ENCODE peak calls at places on chromosomes 5 and 9, in eight cellular contexts. P is Peyer's patch, Z is amniotic stem cell, F is NCI-H460, U is C1 segment of cervical spinal cord, H is MM.1S, L is fibroblast of the aortic adventitia, S is activated T-cell treated with anti-CD3 and anti-CD28 coated beads for 4 hours. J is an unnamed sample.

GRCh38 chr9:105311317-105311716 is 66.9 kb downstream of the SLC44A1 start:
- DNase-seq in L (no peak), Z (no peak), H (no peak), F (no peak), S (no peak), P (no peak), U (no peak), J (no peak)

GRCh38 chr9:113963914-113964739 is 88.0 kb downstream of the ZNF618 start:
- DNase-seq in L (peak; percentile 65), S (no peak), Z (no peak), U (no peak), H (no peak), P (peak; percentile 10), F (no peak), J (no peak)

GRCh38 chr9:105053209-105053652 is 125.3 kb upstream of the ABCA1 start:
- DNase-seq in H (no peak), U (no peak), Z (peak; percentile 30), F (no peak), L (peak; percentile 90), P (no peak), S (peak; percentile 3), J (no peak)

GRCh38 chr9:33430942-33431341 is 16.5 kb downstream of the AQP3 start:
- DNase-seq in Z (no peak), S (no peak), F (no peak), P (no peak), U (no peak), L (peak; percentile 46), H (no peak), J (no peak)

GRCh38 chr5:159050408-159051091 is 49.2 kb downstream of the EBF1 start:
- DNase-seq in S (no peak), L (peak; percentile 82), Z (no peak), P (no peak), U (no peak), H (no peak), F (no peak), J (no peak)

GRCh38 chr5:113061851-113062631 is 85.4 kb downstream of the DCP2 start:
- DNase-seq in H (peak; percentile 83), L (peak; percentile 74), S (no peak), F (no peak), P (no peak), U (no peak), Z (peak; percentile 12), J (no peak)

GRCh38 chr5:13943691-13944090 is 797 bp downstream of the DNAH5 start:
- DNase-seq in S (no peak), F (no peak), P (no peak), Z (no peak), U (no peak), H (no peak), L (no peak), J (no peak)

GRCh38 chr5:65855758-65856157 is 70.6 kb upstream of the ERBIN start:
- DNase-seq in F (no peak), L (no peak), Z (no peak), U (no peak), P (no peak), H (no peak), S (no peak), J (no peak)

GRCh38 chr5:178240341-178240741 is 7.7 kb upstream of the PHYKPL start:
- DNase-seq in S (no peak), H (no peak), U (no peak), P (no peak), F (no peak), Z (no peak), L (no peak), J (no peak)

GRCh38 chr5:177025139-177025538 is 2.6 kb downstream of the ZNF346 start:
- DNase-seq in H (no peak), F (no peak), S (no peak), U (no peak), L (peak; percentile 63), Z (no peak), P (no peak), J (no peak)

GRCh38 chr5:108259306-108259705 is 122.6 kb downstream of the FBXL17 start:
- DNase-seq in S (no peak), U (no peak), F (no peak), P (no peak), Z (peak; percentile 7), L (peak; percentile 45), H (no peak), J (no peak)

GRCh38 chr5:169303119-169303515 is 2.2 kb upstream of the SLIT3 start:
- DNase-seq in H (no peak), P (no peak), S (no peak), F (no peak), L (peak; percentile 23), Z (no peak), U (no peak), J (no peak)

GRCh38 chr5:171405615-171406014 is 13.8 kb upstream of the FGF18 start:
- DNase-seq in F (no peak), H (no peak), P (no peak), L (peak; percentile 53), Z (no peak), U (no peak), S (no peak), J (peak; percentile 44)

GRCh38 chr5:135977375-135977928 is 22.7 kb upstream of the LECT2 start:
- DNase-seq in S (peak; percentile 1), H (peak; percentile 47), U (peak; percentile 13), L (no peak), F (peak; percentile 98), P (peak; percentile 80), Z (no peak), J (peak; percentile 67)

GRCh38 chr5:98104454-98105188 is 668.8 kb upstream of the RGMB start:
- DNase-seq in L (no peak), P (no peak), S (no peak), H (no peak), F (no peak), Z (no peak), U (no peak), J (no peak)

GRCh38 chr9:33161011-33161588 is 6.0 kb downstream of the B4GALT1 start:
- DNase-seq in S (no peak), P (peak; percentile 77), H (no peak), U (no peak), Z (peak; percentile 97), F (no peak), L (peak; percentile 96), J (peak; percentile 27)

GRCh38 chr5:172505840-172506638 is 51.7 kb upstream of the SH3PXD2B start:
- DNase-seq in U (no peak), Z (no peak), F (no peak), P (peak; percentile 22), S (no peak), L (no peak), H (no peak), J (no peak)

GRCh38 chr9:95017062-95017461 is 290.6 kb downstream of the AOPEP start:
- DNase-seq in U (no peak), S (no peak), H (no peak), P (no peak), F (no peak), L (peak; percentile 40), Z (no peak), J (no peak)